ENCODE peak calls at places on chromosomes 3 and 15, in four cellular contexts. Z is fibroblast of lung; Q is activated T-helper 2 cell treated with anti-CD3 and anti-CD28 coated beads, Interferon-gamma antibody, Interleukin-2, Interleukin-4, amounts not matched to agents 10 μg/mL and 5 μg/mL and 100 μg/mL, durations not matched to agents 14 hours and 24 hours and 36 hours; J is stimulated activated CD8-positive, alpha-beta memory T cell treated with anti-CD3 and anti-CD28 coated beads, Interleukin-15, amount 100 ng/mL, for 24 hours. L is an unnamed sample.
A peak's percentile ranks its signal among the peaks of the same experiment; 100 is the strongest.

GRCh38 chr3:123338021-123338619 is 110.8 kb downstream of the ADCY5 start:
- DNase-seq in Z (no peak), Q (no peak), J (no peak), L (no peak)

GRCh38 chr3:101963902-101964362 is 114.6 kb downstream of the NFKBIZ start:
- DNase-seq in Z (peak; percentile 56), Q (no peak), J (no peak), L (no peak)

GRCh38 chr3:110583373-110583935 is 488.2 kb upstream of the NECTIN3 start:
- DNase-seq in Z (peak; percentile 6), Q (no peak), J (no peak), L (no peak)

GRCh38 chr3:4394567-4394966 is 72.5 kb downstream of the SUMF1 start:
- DNase-seq in Z (no peak), Q (no peak), J (no peak), L (no peak)

GRCh38 chr3:87426916-87427315 is 150.5 kb upstream of the POU1F1 start:
- DNase-seq in Z (no peak), Q (no peak), J (no peak), L (no peak)

GRCh38 chr3:52259035-52259434 is 13.5 kb downstream of the PPM1M start:
- DNase-seq in Z (no peak), Q (no peak), J (no peak), L (no peak)

GRCh38 chr3:9901967-9902366 is 681 bp upstream of the IL17RE start:
- DNase-seq in Z (no peak), Q (no peak), J (no peak), L (no peak)

GRCh38 chr3:188900421-188900941 is 271.3 kb upstream of the TPRG1 start:
- DNase-seq in Z (peak; percentile 69), Q (no peak), J (no peak), L (no peak)

GRCh38 chr3:16319307-16319706 is 54.3 kb downstream of the OXNAD1 start:
- DNase-seq in Z (no peak), Q (peak; percentile 72), J (no peak), L (no peak)

GRCh38 chr3:177694316-177694715 is 497.0 kb upstream of the TBL1XR1 start:
- DNase-seq in Z (peak; percentile 92), Q (no peak), J (no peak), L (no peak)

GRCh38 chr15:68271854-68272471 is 5.6 kb upstream of the FEM1B start:
- DNase-seq in Z (peak; percentile 48), Q (no peak), J (no peak), L (no peak)

GRCh38 chr3:98012974-98013373 is 22.1 kb downstream of the GABRR3 start:
- DNase-seq in Z (peak; percentile 88), Q (no peak), J (no peak), L (no peak)

GRCh38 chr3:117036259-117036799 is 326.8 kb downstream of the TUSC7 start:
- DNase-seq in Z (peak; percentile 95), Q (no peak), J (no peak), L (no peak)

GRCh38 chr3:164418426-164418825 is 659.9 kb downstream of the SI start:
- DNase-seq in Z (no peak), Q (no peak), J (no peak), L (no peak)